ENCODE peak calls at places on chromosome 15, in five cellular contexts. P, A, I, O and V are unnamed samples.

GRCh38 chr15:32656091-32656860 is 14.8 kb downstream of the SCG5 start:
- DNase-seq in P (no peak), A (no peak), I (no peak), O (no peak), V (no peak)

GRCh38 chr15:63892794-63893441 is 59.2 kb upstream of the HERC1 start:
- DNase-seq in P (no peak), A (no peak), I (no peak), O (peak; percentile 66), V (peak; percentile 84)

GRCh38 chr15:68289621-68290352 is 12.2 kb downstream of the FEM1B start:
- DNase-seq in P (no peak), A (no peak), I (no peak), O (no peak), V (no peak)

GRCh38 chr15:83278191-83278590 is 6.3 kb downstream of the BNC1 start:
- DNase-seq in P (no peak), A (peak; percentile 93), I (no peak), O (no peak), V (no peak)

GRCh38 chr15:85725019-85725418 is 69.7 kb downstream of the KLHL25 start:
- DNase-seq in P (no peak), A (peak; percentile 73), I (no peak), O (no peak), V (no peak)

GRCh38 chr15:69782809-69783208 is 314.9 kb downstream of the TLE3 start:
- DNase-seq in P (no peak), A (no peak), I (no peak), O (no peak), V (no peak)

GRCh38 chr15:70608156-70608555 is 155.2 kb downstream of the UACA start:
- DNase-seq in P (no peak), A (no peak), I (no peak), O (no peak), V (no peak)

GRCh38 chr15:45714501-45715488 is 80.0 kb downstream of the SQOR start:
- DNase-seq in P (no peak), A (peak; percentile 85), I (peak; percentile 52), O (no peak), V (peak; percentile 9)

GRCh38 chr15:93987068-93987467 is 244.3 kb upstream of the MCTP2 start:
- DNase-seq in P (no peak), A (no peak), I (no peak), O (no peak), V (peak; percentile 23)

GRCh38 chr15:36428102-36428845 is 151.2 kb upstream of the CDIN1 start:
- DNase-seq in P (no peak), A (peak; percentile 99), I (no peak), O (no peak), V (no peak)

GRCh38 chr15:59762558-59762957 is 73.4 kb upstream of the BNIP2 start:
- DNase-seq in P (no peak), A (no peak), I (no peak), O (no peak), V (no peak)

GRCh38 chr15:74995779-74996765 is 709 bp downstream of the SCAMP5 start:
- DNase-seq in P (no peak), A (no peak), I (peak; percentile 65), O (no peak), V (no peak)

GRCh38 chr15:71312194-71312708 is 197.0 kb downstream of the THSD4 start:
- DNase-seq in P (no peak), A (no peak), I (no peak), O (no peak), V (no peak)

GRCh38 chr15:73078291-73078690 is 26.0 kb downstream of the NEO1 start:
- DNase-seq in P (no peak), A (no peak), I (no peak), O (no peak), V (no peak)

GRCh38 chr15:35654334-35654733 is 108.4 kb upstream of the DPH6 start:
- DNase-seq in P (no peak), A (no peak), I (no peak), O (no peak), V (no peak)

GRCh38 chr15:51775967-51776816 is 24.8 kb downstream of the TMOD2 start:
- DNase-seq in P (no peak), A (peak; percentile 64), I (peak; percentile 72), O (no peak), V (peak; percentile 30)

GRCh38 chr15:35850284-35850683 is 304.3 kb upstream of the DPH6 start:
- DNase-seq in P (no peak), A (no peak), I (no peak), O (no peak), V (no peak)

GRCh38 chr15:43376017-43376705 is 5.3 kb downstream of the TUBGCP4 start:
- DNase-seq in P (no peak), A (peak; percentile 44), I (peak; percentile 49), O (no peak), V (peak; percentile 22)

GRCh38 chr15:48170981-48171380 is 7.1 kb downstream of the MYEF2 start:
- DNase-seq in P (no peak), A (no peak), I (no peak), O (no peak), V (no peak)

GRCh38 chr15:92906563-92907081 is 6.5 kb downstream of the CHD2 start:
- DNase-seq in P (no peak), A (peak; percentile 67), I (no peak), O (no peak), V (peak; percentile 57)

GRCh38 chr15:43483306-43484128 is 9.4 kb downstream of the TP53BP1 start:
- DNase-seq in P (no peak), A (peak; percentile 32), I (no peak), O (no peak), V (no peak)

GRCh38 chr15:43067717-43068461 is 37.9 kb downstream of the UBR1 start:
- DNase-seq in P (no peak), A (peak; percentile 14), I (peak; percentile 14), O (no peak), V (peak; percentile 21)

GRCh38 chr15:82871577-82872484 is 62.4 kb downstream of the WHAMM start:
- DNase-seq in P (no peak), A (no peak), I (no peak), O (no peak), V (no peak)

GRCh38 chr15:73298522-73298921 is 70.2 kb downstream of the HCN4 start:
- DNase-seq in P (no peak), A (no peak), I (no peak), O (no peak), V (no peak)

GRCh38 chr15:39474657-39475056 is 106.2 kb upstream of the THBS1 start:
- DNase-seq in P (no peak), A (no peak), I (no peak), O (no peak), V (no peak)

GRCh38 chr15:50416920-50417319 is 7.3 kb upstream of the USP8 start:
- DNase-seq in P (no peak), A (no peak), I (no peak), O (no peak), V (no peak)

GRCh38 chr15:78312956-78313355 is 13.5 kb upstream of the SKIC8 start:
- DNase-seq in P (no peak), A (no peak), I (no peak), O (no peak), V (no peak)

GRCh38 chr15:66220587-66220986 is 33.0 kb downstream of the MEGF11 start:
- DNase-seq in P (no peak), A (no peak), I (no peak), O (peak; percentile 25), V (no peak)